ENCODE peak calls at places on chromosomes 13 and 19, in nine cellular contexts. Q is tibial artery; O is H1; R is effector memory CD4-positive, alpha-beta T cell; H is thoracic aorta; S is uterus; M is IMR-90; T is esophagus squamous epithelium; Y is SK-N-MC. P is an unnamed sample.

GRCh38 chr19:45890877-45891276 is 4.9 kb upstream of the IRF2BP1 start:
- DNase-seq in Q (no peak), O (no peak), R (no peak), H (no peak), S (no peak), M (no peak), T (no peak), Y (no peak), P (no peak)

GRCh38 chr19:32464279-32464678 is 58.7 kb downstream of the DPY19L3 start:
- DNase-seq in Q (no peak), O (no peak), R (no peak), H (no peak), S (no peak), M (peak), T (no peak), Y (no peak), P (no peak)

GRCh38 chr13:22926176-22927007 is 254.4 kb upstream of the SGCG start:
- DNase-seq in Q (no peak), O (peak), R (no peak), H (no peak), S (peak), M (no peak), T (no peak), Y (no peak), P (no peak)

GRCh38 chr19:42059196-42059595 is 10.8 kb downstream of the GRIK5 start:
- DNase-seq in Q (no peak), O (no peak), R (no peak), H (no peak), S (no peak), M (no peak), T (no peak), Y (no peak), P (no peak)

GRCh38 chr19:50898018-50898417 is 13.2 kb downstream of the KLK4 start:
- DNase-seq in Q (peak), O (no peak), R (no peak), H (no peak), S (no peak), M (no peak), T (no peak), Y (no peak), P (no peak)

GRCh38 chr19:29964171-29964570 is 22.1 kb downstream of the URI1 start:
- DNase-seq in Q (no peak), O (no peak), R (no peak), H (no peak), S (no peak), M (peak), T (no peak), Y (peak), P (no peak)

GRCh38 chr13:85312071-85312470 is 487.1 kb downstream of the SLITRK6 start:
- DNase-seq in Q (no peak), O (no peak), R (no peak), H (no peak), S (no peak), M (no peak), T (no peak), Y (no peak), P (no peak)

GRCh38 chr19:46529622-46530451 is 34.2 kb upstream of the PNMA8B start:
- DNase-seq in Q (peak), O (peak), R (peak), H (no peak), S (peak), M (peak), T (no peak), Y (no peak), P (no peak)

GRCh38 chr13:60838581-60838980 is 441.6 kb downstream of the TDRD3 start:
- DNase-seq in Q (no peak), O (no peak), R (no peak), H (no peak), S (no peak), M (no peak), T (no peak), Y (no peak), P (peak)

GRCh38 chr19:36916991-36917390 is 859 bp downstream of the ZNF568 start:
- DNase-seq in Q (no peak), O (no peak), R (no peak), H (no peak), S (no peak), M (peak), T (no peak), Y (no peak), P (peak)

GRCh38 chr13:73225983-73226382 is 167.2 kb downstream of the KLF5 start:
- DNase-seq in Q (no peak), O (no peak), R (no peak), H (no peak), S (no peak), M (no peak), T (no peak), Y (no peak), P (no peak)

GRCh38 chr13:42466123-42466522 is 107.8 kb upstream of the TNFSF11 start:
- DNase-seq in Q (no peak), O (no peak), R (no peak), H (no peak), S (no peak), M (no peak), T (no peak), Y (no peak), P (no peak)

GRCh38 chr13:27374126-27374613 is 50.2 kb upstream of the GTF3A start:
- DNase-seq in Q (no peak), O (no peak), R (no peak), H (no peak), S (no peak), M (no peak), T (no peak), Y (no peak), P (no peak)

GRCh38 chr19:33456076-33456844 is 65.3 kb downstream of the PEPD start:
- DNase-seq in Q (peak), O (no peak), R (no peak), H (no peak), S (no peak), M (no peak), T (no peak), Y (no peak), P (no peak)

GRCh38 chr19:7348587-7349230 is at the start of gene ARHGEF18:
- DNase-seq in Q (peak), O (no peak), R (peak), H (no peak), S (no peak), M (no peak), T (no peak), Y (no peak), P (no peak)

GRCh38 chr13:81142306-81142999 is 801.5 kb upstream of the SPRY2 start:
- DNase-seq in Q (no peak), O (no peak), R (no peak), H (no peak), S (no peak), M (no peak), T (no peak), Y (no peak), P (no peak)

GRCh38 chr19:13506550-13506878 is 235 bp upstream of the CACNA1A start:
- DNase-seq in Q (no peak), O (peak), R (no peak), H (no peak), S (no peak), M (peak), T (no peak), Y (no peak), P (no peak)

GRCh38 chr19:18637644-18638630 is 1.1 kb downstream of the KLHL26 start:
- DNase-seq in Q (no peak), O (no peak), R (no peak), H (no peak), S (no peak), M (no peak), T (no peak), Y (no peak), P (no peak)

GRCh38 chr13:50873481-50873880 is 30.0 kb upstream of the DLEU7 start:
- DNase-seq in Q (no peak), O (no peak), R (no peak), H (no peak), S (no peak), M (peak), T (no peak), Y (no peak), P (no peak)

GRCh38 chr13:50867641-50867952 is 24.1 kb upstream of the DLEU7 start:
- DNase-seq in Q (no peak), O (no peak), R (no peak), H (no peak), S (no peak), M (no peak), T (no peak), Y (no peak), P (no peak)

GRCh38 chr13:50866817-50867640 is 23.5 kb upstream of the DLEU7 start:
- DNase-seq in Q (no peak), O (no peak), R (no peak), H (no peak), S (no peak), M (no peak), T (no peak), Y (peak), P (no peak)

GRCh38 chr13:50871405-50871804 is 27.9 kb upstream of the DLEU7 start:
- DNase-seq in Q (no peak), O (no peak), R (no peak), H (no peak), S (no peak), M (no peak), T (no peak), Y (no peak), P (no peak)
- H3K27ac ChIP-seq in Q (no peak), O (no peak), R (no peak), H (no peak), S (no peak), M (no peak), T (no peak), Y (no peak), P (no peak)

GRCh38 chr13:103539265-103539664 is 473.0 kb upstream of the SLC10A2 start:
- DNase-seq in Q (no peak), O (no peak), R (no peak), H (no peak), S (no peak), M (no peak), T (no peak), Y (no peak), P (no peak)
- H3K27ac ChIP-seq in Q (no peak), O (no peak), R (no peak), H (no peak), S (no peak), M (no peak), T (no peak), Y (no peak), P (no peak)

GRCh38 chr19:2507109-2507508 is 31.2 kb downstream of the GADD45B start:
- DNase-seq in Q (no peak), O (no peak), R (no peak), H (no peak), S (no peak), M (peak), T (no peak), Y (no peak), P (peak)
- H3K27ac ChIP-seq in Q (no peak), O (no peak), R (no peak), H (no peak), S (no peak), M (no peak), T (peak), Y (no peak), P (peak)

DNA sequence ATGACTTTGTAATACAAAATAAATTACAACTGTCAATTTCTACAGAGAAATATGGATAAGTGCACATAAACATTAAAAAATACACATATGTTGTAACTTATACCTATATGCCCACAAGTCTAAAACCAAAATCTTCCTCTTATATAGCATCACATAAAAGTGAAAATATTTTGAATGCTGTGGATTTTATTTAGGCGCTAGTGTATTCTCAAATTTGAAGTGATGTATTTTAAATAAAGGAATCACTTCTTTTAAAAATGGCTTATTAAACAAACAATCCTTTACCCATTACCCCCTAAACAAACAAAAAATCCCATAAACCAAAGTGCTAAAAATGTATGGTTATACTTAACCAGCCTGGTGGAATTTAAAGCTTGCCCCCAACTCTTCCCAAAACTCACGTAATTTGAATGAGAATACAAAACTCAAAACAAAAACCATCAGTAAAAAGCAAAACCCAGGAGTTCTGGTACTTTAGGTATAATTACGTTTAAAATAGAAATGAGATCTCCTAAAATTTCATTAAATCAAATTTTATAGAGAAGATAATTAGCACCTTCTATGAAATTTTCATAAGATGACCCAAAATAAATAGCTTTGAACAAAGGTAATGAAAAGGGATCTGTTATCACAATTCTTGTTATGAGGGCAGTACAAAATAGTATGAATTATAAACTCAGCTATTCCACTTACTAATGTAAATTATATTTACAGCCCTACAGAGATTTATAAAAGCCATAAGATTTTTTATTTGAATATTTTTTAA is 63.5 kb downstream of the KCNRG start:
- DNase-seq in Q (no peak), O (no peak), R (no peak), H (no peak), S (no peak), M (no peak), T (no peak), Y (no peak), P (no peak)
- H3K27ac ChIP-seq in Q (peak), O (no peak), R (no peak), H (peak), S (peak), M (no peak), T (no peak), Y (peak), P (no peak)

GRCh38 chr19:3266792-3267469 is 42.5 kb downstream of the CELF5 start:
- DNase-seq in Q (no peak), O (no peak), R (no peak), H (no peak), S (no peak), M (no peak), T (no peak), Y (no peak), P (no peak)

GRCh38 chr19:3268763-3269162 is 44.3 kb downstream of the CELF5 start:
- DNase-seq in Q (no peak), O (no peak), R (no peak), H (no peak), S (no peak), M (no peak), T (no peak), Y (no peak), P (no peak)

GRCh38 chr19:3266092-3266693 is 41.7 kb downstream of the CELF5 start:
- DNase-seq in Q (no peak), O (no peak), R (no peak), H (no peak), S (no peak), M (no peak), T (no peak), Y (no peak), P (no peak)

GRCh38 chr19:3269972-3270667 is 45.7 kb downstream of the CELF5 start:
- DNase-seq in Q (no peak), O (no peak), R (no peak), H (no peak), S (no peak), M (no peak), T (no peak), Y (no peak), P (no peak)

GRCh38 chr19:3268326-3268725 is 43.9 kb downstream of the CELF5 start:
- DNase-seq in Q (no peak), O (no peak), R (no peak), H (no peak), S (no peak), M (no peak), T (no peak), Y (no peak), P (no peak)
- H3K27ac ChIP-seq in Q (no peak), O (no peak), R (no peak), H (no peak), S (no peak), M (no peak), T (no peak), Y (no peak), P (no peak)

DNA sequence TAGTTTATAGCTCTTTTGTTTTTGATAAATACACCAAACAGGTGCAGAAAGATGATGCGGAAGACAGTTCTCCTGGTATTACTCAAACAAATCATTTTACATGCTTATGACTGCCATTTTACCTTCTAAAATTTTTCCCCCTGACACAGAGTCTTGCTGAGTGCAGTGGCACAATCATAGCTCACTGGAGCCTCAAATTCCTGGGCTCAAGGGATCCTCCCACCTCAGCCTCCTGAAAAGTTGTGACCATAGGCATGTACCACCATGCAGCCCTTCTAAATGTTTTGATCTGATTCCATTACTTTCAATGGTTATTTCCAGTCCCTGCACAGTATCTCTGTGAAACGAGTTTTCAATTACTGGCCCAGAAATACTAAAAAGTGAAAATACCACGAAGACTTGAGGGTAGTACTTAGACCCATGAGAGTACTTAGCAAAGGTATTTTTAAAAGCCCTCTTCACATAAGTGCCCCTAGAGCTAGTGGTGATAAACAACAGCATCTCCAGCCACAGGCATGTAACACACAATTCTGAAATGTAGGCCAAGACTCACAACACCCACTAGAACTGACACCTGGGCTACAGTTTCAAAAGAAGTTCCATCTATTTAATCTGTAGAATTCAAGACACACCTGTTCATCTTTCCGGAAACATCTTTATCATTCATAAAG is 11.3 kb downstream of the HSPH1 start:
- DNase-seq in Q (no peak), O (no peak), R (no peak), H (no peak), S (no peak), M (no peak), T (no peak), Y (no peak), P (no peak)
- H3K27ac ChIP-seq in Q (no peak), O (no peak), R (no peak), H (no peak), S (no peak), M (no peak), T (no peak), Y (peak), P (no peak)

P was measured in epithelial cell of prostate.